ENCODE peak calls at places on chromosomes 6 and 20, in five cellular contexts. W is fibroblast of lung, G is BJ, R is ascending aorta, D is transverse colon. K is an unnamed sample.

GRCh38 chr20:52426856-52427255 is 235.3 kb upstream of the ZFP64 start:
- DNase-seq in W (no peak), G (no peak), R (no peak), D (no peak), K (no peak)

GRCh38 chr20:58199058-58199457 is 29.4 kb downstream of the ANKRD60 start:
- DNase-seq in W (no peak), G (no peak), R (no peak), D (no peak), K (no peak)

GRCh38 chr6:104909140-104909525 is 47.8 kb upstream of the LIN28B start:
- DNase-seq in W (no peak), G (no peak), R (no peak), D (no peak), K (peak; percentile 3)

GRCh38 chr20:53940883-53941546 is 129.4 kb downstream of the BCAS1 start:
- DNase-seq in W (peak; percentile 96), G (peak; percentile 63), R (no peak), D (no peak), K (peak; percentile 40)

GRCh38 chr6:37868447-37868825 is 48.9 kb downstream of the ZFAND3 start:
- DNase-seq in W (peak; percentile 92), G (peak; percentile 17), R (no peak), D (no peak), K (no peak)

GRCh38 chr6:106287215-106287614 is 38.3 kb downstream of the ATG5 start:
- DNase-seq in W (peak; percentile 31), G (no peak), R (no peak), D (no peak), K (peak; percentile 6)

GRCh38 chr6:154508573-154509375 is 1.7 kb downstream of the CNKSR3 start:
- DNase-seq in W (peak; percentile 39), G (no peak), R (no peak), D (peak; percentile 57), K (peak; percentile 36)

GRCh38 chr6:106913111-106913510 is 61.4 kb downstream of the CD24 start:
- DNase-seq in W (no peak), G (no peak), R (no peak), D (peak; percentile 55), K (peak; percentile 73)

GRCh38 chr6:14851286-14851685 is 394.6 kb upstream of the JARID2 start:
- DNase-seq in W (peak; percentile 60), G (peak; percentile 39), R (no peak), D (no peak), K (no peak)

GRCh38 chr6:93416575-93417420 is 2.6 kb downstream of the EPHA7 start:
- DNase-seq in W (peak; percentile 32), G (no peak), R (no peak), D (peak; percentile 8), K (peak; percentile 5)

GRCh38 chr6:157605484-157605883 is 217.6 kb upstream of the SNX9 start:
- DNase-seq in W (no peak), G (no peak), R (no peak), D (peak; percentile 0), K (no peak)

GRCh38 chr6:97947841-97948240 is 664.8 kb upstream of the MMS22L start:
- DNase-seq in W (peak; percentile 96), G (no peak), R (no peak), D (no peak), K (no peak)

GRCh38 chr6:98924647-98925046 is 23.1 kb downstream of the FBXL4 start:
- DNase-seq in W (no peak), G (no peak), R (no peak), D (no peak), K (no peak)

GRCh38 chr20:15913661-15914060 is 659.6 kb downstream of the KIF16B start:
- DNase-seq in W (no peak), G (no peak), R (no peak), D (no peak), K (no peak)

GRCh38 chr20:61531553-61532345 is 279.7 kb downstream of the CDH4 start:
- DNase-seq in W (peak; percentile 81), G (no peak), R (no peak), D (no peak), K (no peak)

GRCh38 chr6:34888874-34889555 is at the start of gene ANKS1A:
- DNase-seq in W (peak; percentile 44), G (no peak), R (peak; percentile 25), D (peak; percentile 94), K (peak; percentile 87)

GRCh38 chr20:19633985-19634384 is 124.1 kb upstream of the RIN2 start:
- DNase-seq in W (peak; percentile 17), G (peak; percentile 76), R (no peak), D (no peak), K (no peak)
- H3K27me3 ChIP-seq in W (no peaks in the 10 kb centered on the region), G (no peaks in the 10 kb centered on the region), R (no peaks in the 10 kb centered on the region), D (no peaks in the 10 kb centered on the region), K (no peaks in the 10 kb centered on the region)

GRCh38 chr6:1109134-1109533 is 202.8 kb upstream of the FOXQ1 start:
- DNase-seq in W (no peak), G (no peak), R (no peak), D (no peak), K (no peak)

GRCh38 chr6:1108198-1108597 is 203.7 kb upstream of the FOXQ1 start:
- DNase-seq in W (no peak), G (no peak), R (no peak), D (no peak), K (no peak)

GRCh38 chr6:1111361-1111760 is 200.5 kb upstream of the FOXQ1 start:
- DNase-seq in W (no peak), G (no peak), R (no peak), D (no peak), K (no peak)

GRCh38 chr6:1110164-1110563 is 201.7 kb upstream of the FOXQ1 start:
- DNase-seq in W (no peak), G (no peak), R (no peak), D (no peak), K (peak; percentile 25)

DNA sequence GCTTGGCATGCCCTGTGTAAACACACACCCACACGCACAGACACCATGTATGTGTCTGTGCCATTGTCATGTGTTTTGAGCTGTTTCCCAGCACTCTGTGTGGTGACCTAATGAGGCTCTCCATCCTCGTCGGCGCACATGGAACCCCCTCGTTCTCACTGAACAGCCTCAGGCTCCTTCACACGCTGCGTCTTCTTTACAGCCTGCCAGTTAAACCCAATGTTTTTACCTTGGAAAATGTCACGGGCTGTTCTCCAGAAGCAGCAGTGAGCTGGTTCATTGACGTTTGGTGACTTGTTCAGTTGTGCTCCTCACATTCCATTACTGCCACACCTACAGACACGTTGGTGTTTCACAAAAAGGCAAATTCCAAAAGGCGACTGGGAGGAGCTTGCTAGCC is 201.0 kb upstream of the FOXQ1 start:
- DNase-seq in W (no peak), G (no peak), R (no peak), D (no peak), K (peak; percentile 52)
- H3K36me3 ChIP-seq in W (no peaks in the 10 kb centered on the region), G (no peaks in the 10 kb centered on the region), R (no peaks in the 10 kb centered on the region), D (no peaks in the 10 kb centered on the region), K (no peaks in the 10 kb centered on the region)

DNA sequence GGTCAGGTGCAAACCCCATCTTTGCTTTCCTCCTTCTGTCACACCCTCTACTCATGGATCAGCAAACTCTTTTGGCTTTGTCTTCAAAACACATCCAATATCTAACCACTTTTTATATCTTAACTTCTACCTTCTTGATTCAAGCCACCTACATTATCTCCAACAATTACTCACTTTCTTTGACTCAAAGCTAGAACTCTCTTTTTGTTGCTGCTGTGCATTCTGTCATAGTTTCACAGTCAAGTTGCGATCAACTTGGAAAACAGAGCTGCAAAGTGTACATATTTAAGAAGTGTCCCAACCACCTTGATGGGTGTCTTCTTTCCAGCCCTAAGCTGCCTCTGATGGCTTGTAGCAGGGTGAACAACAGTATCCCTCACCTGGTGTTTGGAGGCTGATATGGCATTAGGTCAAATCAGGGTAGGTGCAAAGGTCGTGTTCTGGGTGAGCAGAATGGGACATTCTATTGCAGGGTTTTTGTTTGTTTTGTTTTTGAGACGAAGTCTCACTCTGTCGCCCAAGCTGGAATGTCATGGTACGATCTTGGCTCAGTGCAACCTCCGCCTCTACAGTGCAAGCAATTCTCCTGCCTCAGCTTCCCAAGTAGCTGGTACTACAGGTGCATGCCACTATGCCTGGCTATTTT is 43.4 kb upstream of the RALGAPA2 start:
- DNase-seq in W (no peak), G (no peak), R (no peak), D (no peak), K (no peak)
- TF ChIP-seq CTCF in W (no peak), G (no peak), R (no peak), D (no peak), K (no peak)

GRCh38 chr6:76612818-76613452 is 540.5 kb upstream of the IMPG1 start:
- DNase-seq in W (no peak), G (no peak), R (no peak), D (no peak), K (no peak)

GRCh38 chr6:76609160-76609559 is 536.7 kb upstream of the IMPG1 start:
- DNase-seq in W (no peak), G (no peak), R (no peak), D (no peak), K (no peak)
- H3K27me3 ChIP-seq in W (no peaks in the 10 kb centered on the region), G (no peaks in the 10 kb centered on the region), R (no peaks in the 10 kb centered on the region), D (no peaks in the 10 kb centered on the region), K (no peaks in the 10 kb centered on the region)

GRCh38 chr6:165468361-165468760 is 159.0 kb upstream of the C6orf118 start:
- DNase-seq in W (no peak), G (no peak), R (no peak), D (no peak), K (no peak)
- H3K36me3 ChIP-seq in W (no peaks in the 10 kb centered on the region), G (no peaks in the 10 kb centered on the region), R (no peaks in the 10 kb centered on the region), D (no peaks in the 10 kb centered on the region), K (no peaks in the 10 kb centered on the region)

K was measured in Caco-2.